ENCODE peak calls at places on chromosomes 1 and 21, in five cellular contexts. One of them, this sample, is unnamed.

GRCh38 chr1:25544819-25545218 is 1.4 kb downstream of the LDLRAP1 start:
- DNase-seq in Right ventricle myocardium inferior: no peak
- DNase-seq in HS-5: no peak
- DNase-seq in skeletal muscle cell: no peak
- DNase-seq in KBM-7: no peak
- DNase-seq in this sample: no peak

GRCh38 chr1:228346731-228347130 is 59.9 kb downstream of the TRIM11 start:
- DNase-seq in HS-5: no peak
- DNase-seq in Right ventricle myocardium inferior: peak; percentile 46
- DNase-seq in KBM-7: no peak
- DNase-seq in skeletal muscle cell: no peak
- DNase-seq in this sample: no peak

GRCh38 chr1:172883844-172884243 is 166.9 kb downstream of the TNFSF18 start:
- DNase-seq in Right ventricle myocardium inferior: no peak
- DNase-seq in HS-5: no peak
- DNase-seq in KBM-7: no peak
- DNase-seq in skeletal muscle cell: no peak
- DNase-seq in this sample: no peak

GRCh38 chr21:29228306-29228705 is 70.4 kb upstream of the BACH1 start:
- DNase-seq in Right ventricle myocardium inferior: no peak
- DNase-seq in HS-5: no peak
- DNase-seq in KBM-7: peak; percentile 69
- DNase-seq in skeletal muscle cell: no peak
- DNase-seq in this sample: no peak

GRCh38 chr1:166490437-166490784 is 323.6 kb upstream of the FAM78B start:
- DNase-seq in skeletal muscle cell: no peak
- DNase-seq in Right ventricle myocardium inferior: no peak
- DNase-seq in KBM-7: no peak
- DNase-seq in HS-5: no peak
- DNase-seq in this sample: no peak

GRCh38 chr21:29586696-29587095 is 288.0 kb downstream of the BACH1 start:
- DNase-seq in HS-5: no peak
- DNase-seq in skeletal muscle cell: no peak
- DNase-seq in KBM-7: no peak
- DNase-seq in Right ventricle myocardium inferior: no peak
- DNase-seq in this sample: no peak

GRCh38 chr1:99163671-99164070 is 100.6 kb upstream of the PLPPR4 start:
- DNase-seq in HS-5: no peak
- DNase-seq in KBM-7: no peak
- DNase-seq in Right ventricle myocardium inferior: no peak
- DNase-seq in skeletal muscle cell: no peak
- DNase-seq in this sample: no peak

GRCh38 chr1:30336550-30337426 is 386.6 kb downstream of the MATN1 start:
- DNase-seq in skeletal muscle cell: no peak
- DNase-seq in Right ventricle myocardium inferior: no peak
- DNase-seq in HS-5: no peak
- DNase-seq in KBM-7: no peak
- DNase-seq in this sample: peak; percentile 57

GRCh38 chr1:167542109-167543032 is 11.2 kb downstream of the CREG1 start:
- DNase-seq in HS-5: no peak
- DNase-seq in Right ventricle myocardium inferior: no peak
- DNase-seq in KBM-7: no peak
- DNase-seq in skeletal muscle cell: no peak
- DNase-seq in this sample: no peak

GRCh38 chr1:101996830-101997485 is at the start of gene OLFM3:
- DNase-seq in Right ventricle myocardium inferior: peak; percentile 57
- DNase-seq in HS-5: no peak
- DNase-seq in KBM-7: no peak
- DNase-seq in skeletal muscle cell: no peak
- DNase-seq in this sample: no peak

GRCh38 chr1:22143065-22143514 is at the start of gene WNT4:
- DNase-seq in skeletal muscle cell: no peak
- DNase-seq in Right ventricle myocardium inferior: no peak
- DNase-seq in HS-5: no peak
- DNase-seq in KBM-7: no peak
- DNase-seq in this sample: no peak

GRCh38 chr21:28745131-28746055 is 247.3 kb downstream of the LTN1 start:
- DNase-seq in skeletal muscle cell: peak; percentile 80
- DNase-seq in HS-5: peak; percentile 70
- DNase-seq in KBM-7: peak; percentile 74
- DNase-seq in Right ventricle myocardium inferior: no peak
- DNase-seq in this sample: no peak

GRCh38 chr1:58780586-58781452 is 3.0 kb downstream of the JUN start:
- DNase-seq in Right ventricle myocardium inferior: no peak
- DNase-seq in HS-5: no peak
- DNase-seq in KBM-7: no peak
- DNase-seq in skeletal muscle cell: no peak
- DNase-seq in this sample: no peak

GRCh38 chr1:51313961-51314777 is 16.2 kb downstream of the TTC39A start:
- DNase-seq in KBM-7: no peak
- DNase-seq in HS-5: peak; percentile 69
- DNase-seq in skeletal muscle cell: peak; percentile 44
- DNase-seq in Right ventricle myocardium inferior: no peak
- DNase-seq in this sample: peak; percentile 61

GRCh38 chr1:177928194-177928593 is 41.7 kb downstream of the SEC16B start:
- DNase-seq in HS-5: no peak
- DNase-seq in skeletal muscle cell: no peak
- DNase-seq in Right ventricle myocardium inferior: no peak
- DNase-seq in KBM-7: no peak
- DNase-seq in this sample: no peak

GRCh38 chr1:45394342-45394741 is 54.1 kb upstream of the MUTYH start:
- DNase-seq in KBM-7: no peak
- DNase-seq in skeletal muscle cell: no peak
- DNase-seq in HS-5: no peak
- DNase-seq in Right ventricle myocardium inferior: no peak
- DNase-seq in this sample: no peak

GRCh38 chr1:53339736-53340385 is 12.0 kb upstream of the LRP8 start:
- DNase-seq in skeletal muscle cell: no peak
- DNase-seq in Right ventricle myocardium inferior: no peak
- DNase-seq in KBM-7: no peak
- DNase-seq in HS-5: no peak
- DNase-seq in this sample: peak; percentile 61

GRCh38 chr1:101124405-101124804 is 98.8 kb upstream of the DPH5 start:
- DNase-seq in KBM-7: no peak
- DNase-seq in Right ventricle myocardium inferior: no peak
- DNase-seq in HS-5: no peak
- DNase-seq in skeletal muscle cell: no peak
- DNase-seq in this sample: no peak

GRCh38 chr1:210688482-210689233 is 360.0 kb downstream of the HHAT start:
- DNase-seq in Right ventricle myocardium inferior: no peak
- DNase-seq in skeletal muscle cell: no peak
- DNase-seq in KBM-7: no peak
- DNase-seq in HS-5: no peak
- DNase-seq in this sample: no peak

GRCh38 chr1:20223106-20223505 is 36.8 kb upstream of the PLA2G2C start:
- DNase-seq in Right ventricle myocardium inferior: no peak
- DNase-seq in KBM-7: peak; percentile 5
- DNase-seq in skeletal muscle cell: no peak
- DNase-seq in HS-5: no peak
- DNase-seq in this sample: no peak

GRCh38 chr1:195715652-195716051 is 892.6 kb downstream of the KCNT2 start:
- DNase-seq in KBM-7: no peak
- DNase-seq in skeletal muscle cell: no peak
- DNase-seq in HS-5: no peak
- DNase-seq in Right ventricle myocardium inferior: no peak
- DNase-seq in this sample: no peak

GRCh38 chr1:162391790-162392563 is 10.4 kb downstream of the C1orf226 start:
- DNase-seq in KBM-7: peak; percentile 16
- DNase-seq in HS-5: no peak
- DNase-seq in Right ventricle myocardium inferior: no peak
- DNase-seq in skeletal muscle cell: no peak
- DNase-seq in this sample: no peak

GRCh38 chr1:22132517-22133235 is 10.2 kb downstream of the WNT4 start:
- DNase-seq in KBM-7: no peak
- DNase-seq in Right ventricle myocardium inferior: no peak
- DNase-seq in skeletal muscle cell: no peak
- DNase-seq in HS-5: peak; percentile 53
- DNase-seq in this sample: no peak

This sample was measured in chondrocyte.